ENCODE peak calls at places on chromosome 2, in seven cellular contexts. L, O, P, J, K, Z and V are unnamed samples.

GRCh38 chr2:148704247-148704646 is 59.7 kb downstream of the EPC2 start:
- DNase-seq in L (no peak), O (no peak), P (no peak), J (peak; percentile 4), K (no peak), Z (no peak), V (no peak)

GRCh38 chr2:8252997-8253694 is 428.7 kb upstream of the ID2 start:
- DNase-seq in L (no peak), O (no peak), P (peak; percentile 71), J (peak; percentile 74), K (no peak), Z (no peak), V (no peak)

GRCh38 chr2:128285329-128285931 is 33.2 kb downstream of the HS6ST1 start:
- DNase-seq in L (no peak), O (peak; percentile 30), P (no peak), J (no peak), K (no peak), Z (no peak), V (no peak)

GRCh38 chr2:121596221-121597080 is 52.8 kb downstream of the CLASP1 start:
- DNase-seq in L (peak; percentile 28), O (peak; percentile 65), P (peak; percentile 58), J (peak; percentile 51), K (no peak), Z (no peak), V (no peak)

GRCh38 chr2:196660264-196660663 is 20.7 kb downstream of the CCDC150 start:
- DNase-seq in L (no peak), O (no peak), P (no peak), J (no peak), K (no peak), Z (no peak), V (no peak)

GRCh38 chr2:64607381-64607780 is 46.3 kb downstream of the SERTAD2 start:
- DNase-seq in L (no peak), O (no peak), P (no peak), J (peak; percentile 24), K (no peak), Z (no peak), V (no peak)

GRCh38 chr2:176664478-176664877 is 395.2 kb downstream of the MTX2 start:
- DNase-seq in L (no peak), O (no peak), P (no peak), J (no peak), K (no peak), Z (no peak), V (no peak)

GRCh38 chr2:156522824-156523440 is 86.8 kb downstream of the GPD2 start:
- DNase-seq in L (no peak), O (no peak), P (no peak), J (no peak), K (no peak), Z (no peak), V (no peak)